ENCODE peak calls at places on chromosomes 7 and 10, in four cellular contexts. One of them, this sample, is unnamed.

GRCh38 chr7:140669352-140669751 is 3.4 kb upstream of the ADCK2 start:
- DNase-seq in CD4-positive, alpha-beta T cell: no peak
- DNase-seq in sigmoid colon: no peak
- DNase-seq in tibial nerve: no peak
- DNase-seq in this sample: no peak

GRCh38 chr7:151699920-151700319 is 177.0 kb downstream of the PRKAG2 start:
- DNase-seq in sigmoid colon: no peak
- DNase-seq in CD4-positive, alpha-beta T cell: no peak
- DNase-seq in tibial nerve: no peak
- DNase-seq in this sample: no peak

GRCh38 chr7:141113131-141113530 is 39.3 kb downstream of the TMEM178B start:
- DNase-seq in sigmoid colon: no peak
- DNase-seq in CD4-positive, alpha-beta T cell: no peak
- DNase-seq in tibial nerve: no peak
- DNase-seq in this sample: no peak

GRCh38 chr7:3141326-3141725 is 97.7 kb upstream of the CARD11 start:
- DNase-seq in CD4-positive, alpha-beta T cell: no peak
- DNase-seq in sigmoid colon: no peak
- DNase-seq in tibial nerve: no peak
- DNase-seq in this sample: no peak

GRCh38 chr10:3924344-3924743 is 139.3 kb upstream of the KLF6 start:
- DNase-seq in sigmoid colon: no peak
- DNase-seq in tibial nerve: no peak
- DNase-seq in CD4-positive, alpha-beta T cell: no peak
- DNase-seq in this sample: no peak

GRCh38 chr10:112815238-112816032 is 134.6 kb upstream of the TCF7L2 start:
- DNase-seq in CD4-positive, alpha-beta T cell: no peak
- DNase-seq in sigmoid colon: no peak
- DNase-seq in tibial nerve: peak; percentile 29
- DNase-seq in this sample: no peak

GRCh38 chr10:113350311-113350710 is 202.5 kb upstream of the HABP2 start:
- DNase-seq in CD4-positive, alpha-beta T cell: no peak
- DNase-seq in sigmoid colon: no peak
- DNase-seq in tibial nerve: no peak
- DNase-seq in this sample: no peak

GRCh38 chr7:38185938-38186337 is 7.9 kb downstream of the STARD3NL start:
- DNase-seq in CD4-positive, alpha-beta T cell: no peak
- DNase-seq in sigmoid colon: no peak
- DNase-seq in tibial nerve: no peak
- DNase-seq in this sample: no peak

GRCh38 chr7:84196007-84196551 is 1.5 kb upstream of the SEMA3A start:
- DNase-seq in tibial nerve: no peak
- DNase-seq in sigmoid colon: no peak
- DNase-seq in CD4-positive, alpha-beta T cell: no peak
- DNase-seq in this sample: no peak

GRCh38 chr7:2099036-2099957 is 133.4 kb downstream of the MAD1L1 start:
- DNase-seq in sigmoid colon: no peak
- DNase-seq in tibial nerve: no peak
- DNase-seq in CD4-positive, alpha-beta T cell: peak; percentile 38
- DNase-seq in this sample: no peak

GRCh38 chr7:24668922-24669635 is 88.2 kb downstream of the GSDME start:
- DNase-seq in sigmoid colon: no peak
- DNase-seq in CD4-positive, alpha-beta T cell: no peak
- DNase-seq in tibial nerve: no peak
- DNase-seq in this sample: no peak

GRCh38 chr7:90945104-90945752 is 319.0 kb upstream of the FZD1 start:
- DNase-seq in CD4-positive, alpha-beta T cell: no peak
- DNase-seq in tibial nerve: peak; percentile 63
- DNase-seq in sigmoid colon: no peak
- DNase-seq in this sample: no peak

GRCh38 chr7:90938371-90938770 is 325.9 kb upstream of the FZD1 start:
- DNase-seq in CD4-positive, alpha-beta T cell: no peak
- DNase-seq in sigmoid colon: no peak
- DNase-seq in tibial nerve: no peak
- DNase-seq in this sample: no peak

GRCh38 chr7:90948085-90948484 is 316.1 kb upstream of the FZD1 start:
- DNase-seq in tibial nerve: no peak
- DNase-seq in sigmoid colon: no peak
- DNase-seq in CD4-positive, alpha-beta T cell: no peak
- DNase-seq in this sample: no peak

GRCh38 chr7:90946711-90947501 is 317.3 kb upstream of the FZD1 start:
- DNase-seq in tibial nerve: no peak
- DNase-seq in sigmoid colon: no peak
- DNase-seq in CD4-positive, alpha-beta T cell: no peak
- DNase-seq in this sample: no peak

GRCh38 chr7:90944021-90944420 is 320.2 kb upstream of the FZD1 start:
- DNase-seq in CD4-positive, alpha-beta T cell: no peak
- DNase-seq in sigmoid colon: no peak
- DNase-seq in tibial nerve: no peak
- DNase-seq in this sample: no peak
- H3K27ac ChIP-seq in CD4-positive, alpha-beta T cell: no peak overlapping the region
- H3K27ac ChIP-seq in sigmoid colon: no peak overlapping the region
- H3K27ac ChIP-seq in tibial nerve: no peak overlapping the region
- H3K27ac ChIP-seq in this sample: no peak overlapping the region

DNA sequence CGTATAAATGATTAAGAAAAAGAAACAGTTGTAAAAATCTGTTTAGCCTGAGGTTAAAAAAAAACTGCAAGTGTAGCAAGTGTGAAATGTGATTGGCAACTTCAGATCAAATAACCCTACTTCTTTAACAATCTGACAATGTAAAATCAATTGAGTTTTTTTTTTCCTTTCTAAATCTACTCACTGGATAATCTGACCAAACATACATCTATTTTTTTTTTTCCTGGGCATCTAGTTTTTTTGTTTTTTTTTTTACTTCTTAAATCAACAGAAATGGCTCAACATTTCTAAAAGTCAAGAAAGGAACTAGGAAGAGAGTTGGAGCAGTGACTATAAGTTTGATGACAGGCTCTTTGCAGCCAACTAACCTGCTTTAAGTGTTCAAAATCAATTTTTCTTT is 1.4 kb downstream of the ARL3 start:
- DNase-seq in sigmoid colon: no peak
- DNase-seq in tibial nerve: no peak
- DNase-seq in CD4-positive, alpha-beta T cell: no peak
- DNase-seq in this sample: no peak
- H3K27ac ChIP-seq in sigmoid colon: peak overlapping the region; percentile 88
- H3K27ac ChIP-seq in tibial nerve: peak overlapping the region; percentile 98
- H3K27ac ChIP-seq in CD4-positive, alpha-beta T cell: peak overlapping the region; percentile 84
- H3K27ac ChIP-seq in this sample: no peak overlapping the region

GRCh38 chr10:100715101-100715444 is 30.3 kb upstream of the PAX2 start:
- DNase-seq in sigmoid colon: no peak
- DNase-seq in tibial nerve: no peak
- DNase-seq in CD4-positive, alpha-beta T cell: no peak
- DNase-seq in this sample: no peak
- H3K27ac ChIP-seq in sigmoid colon: no peak overlapping the region
- H3K27ac ChIP-seq in tibial nerve: no peak overlapping the region
- H3K27ac ChIP-seq in CD4-positive, alpha-beta T cell: no peak overlapping the region
- H3K27ac ChIP-seq in this sample: no peak overlapping the region

DNA sequence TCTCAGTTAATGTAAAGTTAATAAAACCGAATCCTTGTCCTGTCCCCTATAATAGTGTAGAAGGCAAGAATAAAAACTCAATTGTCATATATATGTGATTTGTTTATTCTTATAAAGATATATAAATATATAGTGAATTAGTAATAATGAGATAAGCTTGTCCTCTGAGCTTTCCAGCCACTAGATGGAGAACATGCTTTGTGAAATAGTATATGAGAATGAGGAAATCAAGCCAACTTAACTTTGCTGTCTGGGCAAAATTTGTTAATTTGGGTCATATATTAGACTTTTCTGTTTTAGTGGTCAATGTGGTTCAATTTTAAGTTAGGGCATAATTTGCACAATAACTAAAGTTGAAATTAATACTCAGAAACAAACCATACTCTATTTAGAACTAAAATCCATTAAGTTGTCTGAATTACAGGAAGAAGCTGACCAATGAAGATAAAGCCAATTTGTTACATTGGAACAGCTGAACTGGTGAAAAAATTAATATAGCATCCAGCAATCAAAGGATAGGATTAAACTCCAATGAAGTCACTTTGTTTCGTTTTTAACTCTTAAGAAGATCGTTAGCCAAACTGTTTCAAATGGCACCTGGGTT is 595.0 kb downstream of the ARL4A start:
- DNase-seq in CD4-positive, alpha-beta T cell: no peak
- DNase-seq in sigmoid colon: no peak
- DNase-seq in tibial nerve: no peak
- DNase-seq in this sample: no peak
- H3K27ac ChIP-seq in CD4-positive, alpha-beta T cell: no peak overlapping the region
- H3K27ac ChIP-seq in sigmoid colon: no peak overlapping the region
- H3K27ac ChIP-seq in tibial nerve: no peak overlapping the region
- H3K27ac ChIP-seq in this sample: no peak overlapping the region

GRCh38 chr7:46391215-46391614 is 470.1 kb upstream of the IGFBP3 start:
- DNase-seq in CD4-positive, alpha-beta T cell: no peak
- DNase-seq in sigmoid colon: no peak
- DNase-seq in tibial nerve: no peak
- DNase-seq in this sample: no peak

GRCh38 chr7:46389131-46389530 is 468.1 kb upstream of the IGFBP3 start:
- DNase-seq in tibial nerve: no peak
- DNase-seq in CD4-positive, alpha-beta T cell: no peak
- DNase-seq in sigmoid colon: no peak
- DNase-seq in this sample: no peak

GRCh38 chr7:46396501-46396900 is 475.4 kb upstream of the IGFBP3 start:
- DNase-seq in sigmoid colon: no peak
- DNase-seq in CD4-positive, alpha-beta T cell: no peak
- DNase-seq in tibial nerve: peak; percentile 22
- DNase-seq in this sample: no peak

GRCh38 chr7:46390042-46390441 is 469.0 kb upstream of the IGFBP3 start:
- DNase-seq in tibial nerve: no peak
- DNase-seq in CD4-positive, alpha-beta T cell: no peak
- DNase-seq in sigmoid colon: no peak
- DNase-seq in this sample: no peak

GRCh38 chr7:46393142-46393541 is 472.1 kb upstream of the IGFBP3 start:
- DNase-seq in CD4-positive, alpha-beta T cell: no peak
- DNase-seq in tibial nerve: no peak
- DNase-seq in sigmoid colon: no peak
- DNase-seq in this sample: no peak
- H3K27ac ChIP-seq in CD4-positive, alpha-beta T cell: no peak overlapping the region
- H3K27ac ChIP-seq in tibial nerve: no peak overlapping the region
- H3K27ac ChIP-seq in sigmoid colon: no peak overlapping the region
- H3K27ac ChIP-seq in this sample: no peak overlapping the region

GRCh38 chr7:636396-636795 is 90.1 kb upstream of the DNAAF5 start:
- DNase-seq in tibial nerve: no peak
- DNase-seq in CD4-positive, alpha-beta T cell: peak; percentile 50
- DNase-seq in sigmoid colon: no peak
- DNase-seq in this sample: no peak
- H3K27ac ChIP-seq in tibial nerve: no peak overlapping the region
- H3K27ac ChIP-seq in CD4-positive, alpha-beta T cell: no peak overlapping the region
- H3K27ac ChIP-seq in sigmoid colon: no peak overlapping the region
- H3K27ac ChIP-seq in this sample: no peak overlapping the region

This sample was measured in substantia nigra.